ENCODE peak calls at places on chromosome 1, in five cellular contexts. One of them, this sample, is unnamed. For H3K9me3, the result is how much of the 10 kb centered on the place peaks cover.

GRCh38 chr1:41661428-41662060 is 177.1 kb upstream of the EDN2 start:
- DNase-seq in pancreas: no peak
- DNase-seq in uterus: no peak
- DNase-seq in colonic mucosa: no peak
- DNase-seq in psoas muscle: peak
- DNase-seq in this sample: peak

GRCh38 chr1:203172184-203173115 is 3.2 kb downstream of the MYBPH start:
- DNase-seq in pancreas: peak
- DNase-seq in uterus: no peak
- DNase-seq in colonic mucosa: peak
- DNase-seq in psoas muscle: peak
- DNase-seq in this sample: peak

GRCh38 chr1:168488153-168488552 is 55.6 kb downstream of the XCL2 start:
- DNase-seq in pancreas: no peak
- DNase-seq in uterus: peak
- DNase-seq in colonic mucosa: no peak
- DNase-seq in psoas muscle: peak
- DNase-seq in this sample: no peak

GRCh38 chr1:36858981-36859380 is 175.3 kb downstream of the GRIK3 start:
- DNase-seq in pancreas: no peak
- DNase-seq in uterus: no peak
- DNase-seq in colonic mucosa: no peak
- DNase-seq in psoas muscle: no peak
- DNase-seq in this sample: no peak

GRCh38 chr1:203461717-203462116 is 13.9 kb upstream of the PRELP start:
- DNase-seq in pancreas: no peak
- DNase-seq in uterus: no peak
- DNase-seq in colonic mucosa: no peak
- DNase-seq in psoas muscle: no peak
- DNase-seq in this sample: no peak

GRCh38 chr1:78068681-78069283 is 23.0 kb downstream of the GIPC2 start:
- DNase-seq in pancreas: peak
- DNase-seq in uterus: no peak
- DNase-seq in colonic mucosa: no peak
- DNase-seq in psoas muscle: no peak
- DNase-seq in this sample: peak

GRCh38 chr1:62539028-62539447 is 58.3 kb upstream of the ANGPTL3 start:
- DNase-seq in pancreas: no peak
- DNase-seq in uterus: no peak
- DNase-seq in colonic mucosa: no peak
- DNase-seq in psoas muscle: no peak
- DNase-seq in this sample: no peak

GRCh38 chr1:26358411-26359384 is 4.8 kb upstream of the CRYBG2 start:
- DNase-seq in pancreas: no peak
- DNase-seq in uterus: no peak
- DNase-seq in colonic mucosa: peak
- DNase-seq in psoas muscle: no peak
- DNase-seq in this sample: peak

GRCh38 chr1:93734999-93735398 is 53.4 kb upstream of the BCAR3 start:
- DNase-seq in pancreas: no peak
- DNase-seq in uterus: no peak
- DNase-seq in colonic mucosa: no peak
- DNase-seq in psoas muscle: no peak
- DNase-seq in this sample: no peak

GRCh38 chr1:234921266-234922062 is 207.2 kb downstream of the TOMM20 start:
- DNase-seq in pancreas: peak
- DNase-seq in uterus: peak
- DNase-seq in colonic mucosa: no peak
- DNase-seq in psoas muscle: peak
- DNase-seq in this sample: no peak

GRCh38 chr1:41102208-41102607 is 80.7 kb upstream of the SLFNL1 start:
- DNase-seq in pancreas: peak
- DNase-seq in uterus: peak
- DNase-seq in colonic mucosa: peak
- DNase-seq in psoas muscle: peak
- DNase-seq in this sample: peak

GRCh38 chr1:228141082-228141870 is 1.2 kb downstream of the GUK1 start:
- DNase-seq in pancreas: peak
- DNase-seq in uterus: peak
- DNase-seq in colonic mucosa: peak
- DNase-seq in psoas muscle: peak
- DNase-seq in this sample: peak

GRCh38 chr1:89460348-89460747 is 64.3 kb upstream of the LRRC8B start:
- DNase-seq in pancreas: no peak
- DNase-seq in uterus: no peak
- DNase-seq in colonic mucosa: no peak
- DNase-seq in psoas muscle: no peak
- DNase-seq in this sample: no peak

GRCh38 chr1:12620142-12620865 is 2.3 kb upstream of the DHRS3 start:
- DNase-seq in pancreas: no peak
- DNase-seq in uterus: no peak
- DNase-seq in colonic mucosa: no peak
- DNase-seq in psoas muscle: no peak
- DNase-seq in this sample: no peak

GRCh38 chr1:232534552-232535517 is 95.1 kb downstream of the SIPA1L2 start:
- DNase-seq in pancreas: no peak
- DNase-seq in uterus: no peak
- DNase-seq in colonic mucosa: no peak
- DNase-seq in psoas muscle: no peak
- DNase-seq in this sample: no peak

GRCh38 chr1:39852214-39852791 is 31.0 kb downstream of the TRIT1 start:
- DNase-seq in pancreas: no peak
- DNase-seq in uterus: no peak
- DNase-seq in colonic mucosa: no peak
- DNase-seq in psoas muscle: no peak
- DNase-seq in this sample: no peak

DNA sequence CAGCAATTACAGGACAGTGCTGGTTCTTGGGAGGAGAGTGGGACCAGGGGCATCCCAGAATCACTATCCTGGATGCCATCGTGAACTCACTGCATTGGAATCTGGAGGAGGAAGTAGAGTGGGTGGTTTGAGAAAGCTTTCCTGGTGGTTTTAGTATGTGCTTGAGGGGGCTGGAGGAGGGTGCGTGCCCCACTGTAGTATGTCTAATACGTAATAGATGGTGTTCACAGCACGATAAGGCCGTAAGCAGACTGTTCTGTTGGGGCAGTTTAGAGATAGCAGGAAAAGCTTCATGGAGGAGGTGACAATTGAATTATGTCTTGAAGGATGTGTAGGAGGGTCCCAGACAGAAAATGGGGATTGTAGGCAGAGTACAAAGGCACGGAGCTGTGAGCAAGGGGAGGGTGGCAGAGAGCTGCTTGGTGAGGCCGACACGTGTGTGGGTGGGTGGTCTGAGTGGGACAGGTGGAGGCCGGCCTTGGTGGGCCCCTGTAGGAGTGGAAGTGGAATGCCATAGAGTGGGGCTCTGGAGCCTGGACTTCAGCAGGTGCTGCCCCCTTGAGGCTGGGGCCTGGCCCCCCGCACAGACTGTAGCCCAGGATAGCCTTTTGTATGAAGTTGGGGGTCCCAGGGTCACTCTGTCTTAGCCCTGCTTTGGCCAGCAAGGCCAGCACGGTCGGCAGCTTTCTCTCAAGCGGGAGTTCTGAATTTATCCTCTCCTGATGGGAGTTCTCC is 37.0 kb downstream of the IL6R start:
- DNase-seq in pancreas: no peak
- DNase-seq in uterus: no peak
- DNase-seq in colonic mucosa: no peak
- DNase-seq in psoas muscle: no peak
- DNase-seq in this sample: peak
- TF ChIP-seq CTCF in pancreas: no peak
- TF ChIP-seq CTCF in uterus: peak
- TF ChIP-seq CTCF in colonic mucosa: peak
- TF ChIP-seq CTCF in psoas muscle: peak
- TF ChIP-seq CTCF in this sample: no peak

DNA sequence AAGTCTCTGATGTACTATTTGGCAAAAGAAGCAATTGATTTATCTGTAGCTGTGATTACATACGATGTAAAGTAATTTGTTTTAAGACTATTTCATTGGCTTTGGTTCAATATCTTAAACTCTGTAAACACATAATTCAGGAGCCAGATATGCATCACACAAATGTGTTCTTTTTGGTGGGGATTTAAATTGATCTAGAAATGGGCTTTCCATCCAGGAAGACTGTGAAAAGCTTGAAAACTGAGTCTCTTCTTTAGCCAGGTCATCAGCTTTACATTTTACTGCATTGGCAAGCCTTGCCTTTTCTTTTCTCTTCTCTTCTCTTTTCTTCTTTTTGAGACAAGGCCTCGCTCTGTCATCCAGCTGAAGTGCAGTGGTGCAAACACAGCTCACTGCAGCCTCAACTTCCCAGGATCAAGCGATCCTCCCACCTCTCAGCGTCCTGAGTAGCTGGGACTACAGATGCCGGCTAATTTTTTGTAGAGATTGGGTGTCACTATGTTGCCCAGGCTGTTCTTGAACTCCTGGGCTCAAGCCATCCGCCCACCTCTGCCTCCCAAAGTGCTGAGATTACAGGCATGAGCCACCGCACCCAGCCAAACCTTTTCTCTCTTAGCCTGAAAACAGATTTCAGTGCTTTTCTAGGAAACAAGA is 1.4 kb downstream of the RCAN3 start:
- DNase-seq in pancreas: no peak
- DNase-seq in uterus: no peak
- DNase-seq in colonic mucosa: no peak
- DNase-seq in psoas muscle: no peak
- DNase-seq in this sample: no peak
- H3K4me3 ChIP-seq in pancreas: no peak
- H3K4me3 ChIP-seq in uterus: no peak
- H3K4me3 ChIP-seq in colonic mucosa: peak
- H3K4me3 ChIP-seq in psoas muscle: peak
- H3K4me3 ChIP-seq in this sample: no peak

DNA sequence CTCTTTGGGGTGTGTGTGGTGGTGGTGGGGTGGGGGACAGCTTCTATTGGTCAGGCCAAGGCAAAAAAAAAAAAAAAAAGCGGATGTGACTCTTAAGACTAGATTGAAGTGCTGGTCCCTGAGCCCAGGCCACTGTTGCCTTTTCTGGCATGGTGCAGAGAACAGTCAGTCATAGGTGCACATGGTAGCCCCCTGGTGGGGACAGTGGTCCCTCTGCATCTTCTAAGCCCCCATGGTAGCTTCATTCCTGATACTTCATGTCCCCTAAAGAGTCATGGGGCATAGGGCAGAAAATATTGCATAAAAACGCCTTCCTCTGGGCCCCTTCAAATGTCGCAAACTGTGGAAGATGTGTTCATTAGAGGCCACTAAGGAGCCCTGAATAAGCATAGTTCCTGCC is 371.8 kb downstream of the NPHP4 start:
- DNase-seq in pancreas: no peak
- DNase-seq in uterus: no peak
- DNase-seq in colonic mucosa: no peak
- DNase-seq in psoas muscle: no peak
- DNase-seq in this sample: no peak
- H3K9me3 ChIP-seq in pancreas: under half
- H3K9me3 ChIP-seq in uterus: under half
- H3K9me3 ChIP-seq in colonic mucosa: under half
- H3K9me3 ChIP-seq in psoas muscle: under half
- H3K9me3 ChIP-seq in this sample: under half

DNA sequence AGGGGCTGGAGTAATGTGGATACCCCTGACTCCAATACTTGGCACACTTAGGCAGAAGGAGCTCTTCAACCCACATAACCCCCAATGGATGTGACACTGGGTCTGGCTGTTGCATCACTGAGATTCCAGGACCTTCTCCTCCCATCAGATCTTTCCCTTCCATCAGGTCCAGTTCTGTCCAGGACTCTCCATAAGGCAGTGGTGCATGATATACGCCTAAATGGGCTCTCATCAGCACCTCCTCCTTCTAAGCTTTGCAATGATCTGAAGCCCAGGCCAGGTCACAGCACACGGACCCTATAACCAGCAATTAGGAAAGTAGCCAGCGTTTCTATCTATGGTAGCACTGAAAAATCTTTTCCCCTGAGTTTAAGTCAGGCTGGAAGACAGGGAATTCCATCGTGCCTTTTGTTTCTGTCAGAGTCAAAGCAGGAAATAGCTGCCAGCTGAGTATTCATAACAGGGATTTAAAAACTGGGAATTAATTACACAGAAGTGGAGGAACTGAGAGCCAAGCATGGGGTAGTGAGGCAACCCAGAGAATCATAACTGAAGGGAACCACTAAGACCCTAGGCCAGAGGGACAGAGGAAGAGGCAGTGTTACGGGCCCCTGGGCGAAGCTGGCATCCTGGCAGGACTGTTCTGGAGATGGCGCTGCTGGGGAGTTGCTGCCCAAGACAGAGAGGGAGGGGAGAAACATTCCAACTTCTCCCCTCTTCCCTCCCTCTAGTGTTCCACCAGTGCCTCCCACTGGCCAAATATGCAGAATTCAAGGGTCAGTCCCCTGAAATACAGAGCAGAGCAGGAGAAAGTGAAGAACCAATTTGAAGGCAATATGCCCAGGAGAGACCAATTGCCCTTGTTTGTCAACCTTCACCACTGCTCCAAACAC is 37.5 kb upstream of the HOOK1 start:
- DNase-seq in pancreas: no peak
- DNase-seq in uterus: no peak
- DNase-seq in colonic mucosa: no peak
- DNase-seq in psoas muscle: no peak
- DNase-seq in this sample: no peak
- TF ChIP-seq CTCF in pancreas: no peak
- TF ChIP-seq CTCF in uterus: no peak
- TF ChIP-seq CTCF in colonic mucosa: no peak
- TF ChIP-seq CTCF in psoas muscle: no peak
- TF ChIP-seq CTCF in this sample: no peak